ENCODE peak calls at places on chromosomes 11 and 22, in seven cellular contexts. One of them, this sample, is unnamed.

GRCh38 chr22:42236268-42236667 is 34.2 kb downstream of the TCF20 start:
- DNase-seq in thoracic aorta: no peak
- DNase-seq in caudate nucleus: no peak
- DNase-seq in heart right ventricle: no peak
- DNase-seq in pancreas: no peak
- DNase-seq in CD8-positive, alpha-beta memory T cell: no peak
- DNase-seq in spleen: no peak
- DNase-seq in this sample: no peak

GRCh38 chr22:49885281-49885680 is 31.6 kb downstream of the ZBED4 start:
- DNase-seq in thoracic aorta: no peak
- DNase-seq in caudate nucleus: no peak
- DNase-seq in heart right ventricle: no peak
- DNase-seq in pancreas: no peak
- DNase-seq in CD8-positive, alpha-beta memory T cell: no peak
- DNase-seq in spleen: no peak
- DNase-seq in this sample: no peak

GRCh38 chr11:36702330-36703054 is 104.5 kb upstream of the RAG2 start:
- DNase-seq in thoracic aorta: no peak
- DNase-seq in caudate nucleus: no peak
- DNase-seq in heart right ventricle: peak
- DNase-seq in pancreas: no peak
- DNase-seq in CD8-positive, alpha-beta memory T cell: no peak
- DNase-seq in spleen: no peak
- DNase-seq in this sample: no peak

GRCh38 chr11:3225826-3226750 is 6.1 kb downstream of the MRGPRE start:
- DNase-seq in thoracic aorta: no peak
- DNase-seq in caudate nucleus: no peak
- DNase-seq in heart right ventricle: no peak
- DNase-seq in pancreas: no peak
- DNase-seq in CD8-positive, alpha-beta memory T cell: no peak
- DNase-seq in spleen: no peak
- DNase-seq in this sample: no peak

GRCh38 chr11:120139316-120140069 is 1.6 kb upstream of the TRIM29 start:
- DNase-seq in thoracic aorta: no peak
- DNase-seq in caudate nucleus: no peak
- DNase-seq in heart right ventricle: no peak
- DNase-seq in pancreas: no peak
- DNase-seq in CD8-positive, alpha-beta memory T cell: no peak
- DNase-seq in spleen: no peak
- DNase-seq in this sample: peak

GRCh38 chr11:46295312-46295995 is 18.0 kb downstream of the CREB3L1 start:
- DNase-seq in thoracic aorta: no peak
- DNase-seq in caudate nucleus: no peak
- DNase-seq in heart right ventricle: peak
- DNase-seq in pancreas: peak
- DNase-seq in CD8-positive, alpha-beta memory T cell: peak
- DNase-seq in spleen: peak
- DNase-seq in this sample: peak

GRCh38 chr11:70206226-70206785 is 3.2 kb downstream of the FADD start:
- DNase-seq in thoracic aorta: no peak
- DNase-seq in caudate nucleus: no peak
- DNase-seq in heart right ventricle: no peak
- DNase-seq in pancreas: peak
- DNase-seq in CD8-positive, alpha-beta memory T cell: no peak
- DNase-seq in spleen: peak
- DNase-seq in this sample: no peak

GRCh38 chr22:44147821-44148574 is 32.7 kb upstream of the PARVG start:
- DNase-seq in thoracic aorta: no peak
- DNase-seq in caudate nucleus: no peak
- DNase-seq in heart right ventricle: no peak
- DNase-seq in pancreas: no peak
- DNase-seq in CD8-positive, alpha-beta memory T cell: no peak
- DNase-seq in spleen: no peak
- DNase-seq in this sample: no peak

GRCh38 chr22:46502776-46503175 is 34.6 kb downstream of the CELSR1 start:
- DNase-seq in thoracic aorta: no peak
- DNase-seq in caudate nucleus: no peak
- DNase-seq in heart right ventricle: no peak
- DNase-seq in pancreas: no peak
- DNase-seq in CD8-positive, alpha-beta memory T cell: no peak
- DNase-seq in spleen: no peak
- DNase-seq in this sample: no peak

GRCh38 chr22:46501701-46502100 is 35.7 kb downstream of the CELSR1 start:
- DNase-seq in thoracic aorta: no peak
- DNase-seq in caudate nucleus: no peak
- DNase-seq in heart right ventricle: no peak
- DNase-seq in pancreas: no peak
- DNase-seq in CD8-positive, alpha-beta memory T cell: no peak
- DNase-seq in spleen: no peak
- DNase-seq in this sample: no peak

GRCh38 chr22:46500201-46500600 is 37.2 kb downstream of the CELSR1 start:
- DNase-seq in thoracic aorta: no peak
- DNase-seq in caudate nucleus: no peak
- DNase-seq in heart right ventricle: no peak
- DNase-seq in pancreas: no peak
- DNase-seq in CD8-positive, alpha-beta memory T cell: no peak
- DNase-seq in spleen: no peak
- DNase-seq in this sample: no peak

GRCh38 chr22:46502346-46502745 is 35.1 kb downstream of the CELSR1 start:
- DNase-seq in thoracic aorta: no peak
- DNase-seq in caudate nucleus: no peak
- DNase-seq in heart right ventricle: no peak
- DNase-seq in pancreas: no peak
- DNase-seq in CD8-positive, alpha-beta memory T cell: no peak
- DNase-seq in spleen: no peak
- DNase-seq in this sample: no peak

GRCh38 chr22:46499798-46500174 is 37.6 kb downstream of the CELSR1 start:
- DNase-seq in thoracic aorta: no peak
- DNase-seq in caudate nucleus: no peak
- DNase-seq in heart right ventricle: no peak
- DNase-seq in pancreas: no peak
- DNase-seq in CD8-positive, alpha-beta memory T cell: no peak
- DNase-seq in spleen: no peak
- DNase-seq in this sample: no peak
- H3K27ac ChIP-seq in thoracic aorta: no peak
- H3K27ac ChIP-seq in caudate nucleus: no peak
- H3K27ac ChIP-seq in heart right ventricle: no peak
- H3K27ac ChIP-seq in pancreas: no peak
- H3K27ac ChIP-seq in CD8-positive, alpha-beta memory T cell: no peak
- H3K27ac ChIP-seq in spleen: no peak
- H3K27ac ChIP-seq in this sample: no peak

DNA sequence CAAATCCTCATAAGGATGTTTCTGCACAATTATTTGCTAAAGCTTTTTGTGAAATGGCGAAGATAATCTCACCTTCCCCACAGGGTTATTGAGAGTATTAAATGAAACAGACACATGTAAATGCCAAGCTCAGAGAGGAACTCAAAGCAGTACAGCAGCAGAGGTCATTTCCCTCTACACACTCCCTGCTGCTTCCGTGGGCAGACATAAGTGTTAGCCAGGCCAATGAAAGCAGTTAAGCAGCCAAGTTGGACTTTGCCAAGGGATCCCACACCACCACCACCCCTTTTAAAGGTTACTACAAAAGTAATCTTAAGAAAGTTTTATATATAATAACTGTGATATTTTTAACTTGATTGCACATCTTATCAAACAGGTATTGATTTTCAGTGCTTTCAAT is 4.0 kb upstream of the FAM111A start:
- DNase-seq in thoracic aorta: no peak
- DNase-seq in caudate nucleus: no peak
- DNase-seq in heart right ventricle: no peak
- DNase-seq in pancreas: no peak
- DNase-seq in CD8-positive, alpha-beta memory T cell: no peak
- DNase-seq in spleen: no peak
- DNase-seq in this sample: no peak
- H3K27ac ChIP-seq in thoracic aorta: no peak
- H3K27ac ChIP-seq in caudate nucleus: no peak
- H3K27ac ChIP-seq in heart right ventricle: no peak
- H3K27ac ChIP-seq in pancreas: no peak
- H3K27ac ChIP-seq in CD8-positive, alpha-beta memory T cell: no peak
- H3K27ac ChIP-seq in spleen: no peak
- H3K27ac ChIP-seq in this sample: no peak

GRCh38 chr11:74035264-74035663 is 26.4 kb upstream of the UCP3 start:
- DNase-seq in thoracic aorta: no peak
- DNase-seq in caudate nucleus: no peak
- DNase-seq in heart right ventricle: no peak
- DNase-seq in pancreas: no peak
- DNase-seq in CD8-positive, alpha-beta memory T cell: no peak
- DNase-seq in spleen: no peak
- DNase-seq in this sample: no peak

GRCh38 chr11:74033046-74033445 is 24.2 kb upstream of the UCP3 start:
- DNase-seq in thoracic aorta: no peak
- DNase-seq in caudate nucleus: no peak
- DNase-seq in heart right ventricle: no peak
- DNase-seq in pancreas: no peak
- DNase-seq in CD8-positive, alpha-beta memory T cell: no peak
- DNase-seq in spleen: no peak
- DNase-seq in this sample: no peak

DNA sequence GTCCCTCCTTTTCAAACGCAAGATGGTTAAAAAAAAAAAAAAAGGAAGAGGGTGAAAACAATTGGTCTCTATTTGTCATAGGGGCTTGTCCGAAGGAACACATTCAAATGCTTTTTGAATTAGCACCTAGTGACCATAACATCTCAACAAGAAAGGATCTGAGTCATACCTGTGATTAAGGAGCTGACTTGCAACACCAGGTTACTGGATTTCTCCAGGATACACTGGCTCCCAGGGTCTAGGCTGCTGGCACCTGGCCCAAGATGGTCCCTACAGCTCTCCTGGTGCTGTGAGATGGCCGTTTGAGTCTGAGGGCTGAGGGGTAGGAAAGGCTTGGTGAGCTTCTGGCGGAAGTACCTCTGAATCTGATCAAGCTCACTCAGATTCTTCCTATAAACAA is 28.4 kb upstream of the UCP3 start:
- DNase-seq in thoracic aorta: no peak
- DNase-seq in caudate nucleus: no peak
- DNase-seq in heart right ventricle: no peak
- DNase-seq in pancreas: no peak
- DNase-seq in CD8-positive, alpha-beta memory T cell: no peak
- DNase-seq in spleen: no peak
- DNase-seq in this sample: no peak
- H3K27ac ChIP-seq in thoracic aorta: no peak
- H3K27ac ChIP-seq in caudate nucleus: no peak
- H3K27ac ChIP-seq in heart right ventricle: no peak
- H3K27ac ChIP-seq in pancreas: no peak
- H3K27ac ChIP-seq in CD8-positive, alpha-beta memory T cell: no peak
- H3K27ac ChIP-seq in spleen: no peak
- H3K27ac ChIP-seq in this sample: no peak

GRCh38 chr11:1448882-1449281 is 37.7 kb downstream of the MOB2 start:
- DNase-seq in thoracic aorta: no peak
- DNase-seq in caudate nucleus: no peak
- DNase-seq in heart right ventricle: no peak
- DNase-seq in pancreas: no peak
- DNase-seq in CD8-positive, alpha-beta memory T cell: no peak
- DNase-seq in spleen: no peak
- DNase-seq in this sample: no peak

GRCh38 chr11:1448166-1448825 is 38.3 kb downstream of the MOB2 start:
- DNase-seq in thoracic aorta: no peak
- DNase-seq in caudate nucleus: no peak
- DNase-seq in heart right ventricle: no peak
- DNase-seq in pancreas: no peak
- DNase-seq in CD8-positive, alpha-beta memory T cell: no peak
- DNase-seq in spleen: no peak
- DNase-seq in this sample: no peak

GRCh38 chr11:1450958-1451710 is 35.4 kb downstream of the MOB2 start:
- DNase-seq in thoracic aorta: no peak
- DNase-seq in caudate nucleus: no peak
- DNase-seq in heart right ventricle: no peak
- DNase-seq in pancreas: no peak
- DNase-seq in CD8-positive, alpha-beta memory T cell: no peak
- DNase-seq in spleen: no peak
- DNase-seq in this sample: no peak

GRCh38 chr11:1450344-1450875 is 36.2 kb downstream of the MOB2 start:
- DNase-seq in thoracic aorta: no peak
- DNase-seq in caudate nucleus: no peak
- DNase-seq in heart right ventricle: no peak
- DNase-seq in pancreas: no peak
- DNase-seq in CD8-positive, alpha-beta memory T cell: no peak
- DNase-seq in spleen: no peak
- DNase-seq in this sample: no peak

GRCh38 chr11:1449516-1450270 is 36.9 kb downstream of the MOB2 start:
- DNase-seq in thoracic aorta: no peak
- DNase-seq in caudate nucleus: no peak
- DNase-seq in heart right ventricle: no peak
- DNase-seq in pancreas: no peak
- DNase-seq in CD8-positive, alpha-beta memory T cell: no peak
- DNase-seq in spleen: no peak
- DNase-seq in this sample: no peak
- H3K27ac ChIP-seq in thoracic aorta: no peak
- H3K27ac ChIP-seq in caudate nucleus: no peak
- H3K27ac ChIP-seq in heart right ventricle: no peak
- H3K27ac ChIP-seq in pancreas: no peak
- H3K27ac ChIP-seq in CD8-positive, alpha-beta memory T cell: no peak
- H3K27ac ChIP-seq in spleen: no peak
- H3K27ac ChIP-seq in this sample: no peak

GRCh38 chr11:48106166-48106565 is 110.4 kb upstream of the OR4B1 start:
- DNase-seq in thoracic aorta: no peak
- DNase-seq in caudate nucleus: no peak
- DNase-seq in heart right ventricle: no peak
- DNase-seq in pancreas: no peak
- DNase-seq in CD8-positive, alpha-beta memory T cell: no peak
- DNase-seq in spleen: no peak
- DNase-seq in this sample: no peak
- H3K27ac ChIP-seq in thoracic aorta: no peak
- H3K27ac ChIP-seq in caudate nucleus: no peak
- H3K27ac ChIP-seq in heart right ventricle: no peak
- H3K27ac ChIP-seq in pancreas: no peak
- H3K27ac ChIP-seq in CD8-positive, alpha-beta memory T cell: no peak
- H3K27ac ChIP-seq in spleen: peak
- H3K27ac ChIP-seq in this sample: no peak

DNA sequence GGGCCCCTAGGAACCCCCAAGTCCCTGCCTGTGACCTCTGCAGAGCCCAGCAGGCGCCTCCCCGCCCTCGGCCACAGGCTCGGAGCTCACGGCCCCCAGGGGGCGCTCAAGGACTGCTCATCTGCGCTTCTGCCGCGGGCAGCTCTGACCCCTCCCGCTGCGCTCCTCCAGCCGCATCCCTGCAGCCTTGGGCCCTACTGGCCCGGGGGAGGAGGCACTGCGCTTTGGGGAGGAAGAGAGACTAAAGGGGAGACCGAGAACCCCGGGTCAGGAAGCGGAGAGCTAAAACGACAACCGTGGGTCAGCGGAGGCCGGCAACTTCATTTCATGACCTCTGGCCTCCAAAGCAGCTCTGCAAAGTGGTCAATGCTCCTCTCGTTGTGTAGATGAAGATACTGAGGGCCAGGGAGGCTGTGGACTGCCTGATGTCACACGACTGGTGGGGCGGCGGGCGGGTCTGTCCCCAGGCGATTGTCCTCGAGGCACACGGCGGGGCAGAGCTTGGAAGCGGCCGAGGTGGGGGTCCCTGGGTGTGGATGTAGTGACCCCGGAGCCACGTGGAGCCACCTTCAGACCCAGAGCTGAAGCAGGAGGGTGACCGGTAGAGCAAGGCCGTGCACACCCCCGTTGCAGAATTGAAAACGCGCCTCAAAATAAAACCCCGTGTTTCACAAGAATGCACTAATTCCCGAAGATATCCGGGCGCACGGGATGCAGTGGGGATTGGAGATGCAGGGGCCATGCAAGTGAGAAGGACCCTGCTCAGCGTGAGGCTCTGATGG is 2.7 kb upstream of the KRTAP5-6 start:
- DNase-seq in thoracic aorta: peak
- DNase-seq in caudate nucleus: peak
- DNase-seq in heart right ventricle: peak
- DNase-seq in pancreas: peak
- DNase-seq in CD8-positive, alpha-beta memory T cell: peak
- DNase-seq in spleen: peak
- DNase-seq in this sample: peak
- H3K27ac ChIP-seq in thoracic aorta: no peak
- H3K27ac ChIP-seq in caudate nucleus: peak
- H3K27ac ChIP-seq in heart right ventricle: peak
- H3K27ac ChIP-seq in pancreas: no peak
- H3K27ac ChIP-seq in CD8-positive, alpha-beta memory T cell: no peak
- H3K27ac ChIP-seq in spleen: peak
- H3K27ac ChIP-seq in this sample: peak

This sample was measured in tibial artery.